ENCODE peak calls at places on chromosomes 11 and 22, in five cellular contexts. One of them, this sample, is unnamed.

GRCh38 chr11:115618428-115618827 is 114.2 kb upstream of the CADM1 start:
- DNase-seq in heart left ventricle: no peak
- DNase-seq in GM12891: no peak
- DNase-seq in erythroblast: no peak
- DNase-seq in prostate gland: no peak
- DNase-seq in this sample: no peak

GRCh38 chr11:83367745-83368144 is 81.6 kb upstream of the CCDC90B start:
- DNase-seq in heart left ventricle: no peak
- DNase-seq in GM12891: no peak
- DNase-seq in erythroblast: no peak
- DNase-seq in prostate gland: no peak
- DNase-seq in this sample: no peak

GRCh38 chr22:22683668-22684361 is 39.4 kb downstream of the GGTLC2 start:
- DNase-seq in heart left ventricle: no peak
- DNase-seq in GM12891: no peak
- DNase-seq in erythroblast: no peak
- DNase-seq in prostate gland: no peak
- DNase-seq in this sample: no peak

GRCh38 chr22:46769191-46769675 is 6.8 kb downstream of the TBC1D22A start:
- DNase-seq in heart left ventricle: no peak
- DNase-seq in GM12891: no peak
- DNase-seq in erythroblast: no peak
- DNase-seq in prostate gland: no peak
- DNase-seq in this sample: no peak

GRCh38 chr11:40227730-40228129 is 1231.7 kb downstream of the LRRC4C start:
- DNase-seq in heart left ventricle: no peak
- DNase-seq in GM12891: no peak
- DNase-seq in erythroblast: no peak
- DNase-seq in prostate gland: no peak
- DNase-seq in this sample: no peak

GRCh38 chr11:57647368-57647767 is 2.3 kb downstream of the YPEL4 start:
- DNase-seq in heart left ventricle: no peak
- DNase-seq in GM12891: no peak
- DNase-seq in erythroblast: peak; percentile 66
- DNase-seq in prostate gland: no peak
- DNase-seq in this sample: no peak

GRCh38 chr11:83681944-83682644 is 395.9 kb upstream of the CCDC90B start:
- DNase-seq in heart left ventricle: no peak
- DNase-seq in GM12891: no peak
- DNase-seq in erythroblast: no peak
- DNase-seq in prostate gland: peak; percentile 16
- DNase-seq in this sample: no peak

GRCh38 chr11:70423523-70424505 is 25.5 kb downstream of the CTTN start:
- DNase-seq in heart left ventricle: no peak
- DNase-seq in GM12891: peak; percentile 71
- DNase-seq in erythroblast: peak; percentile 51
- DNase-seq in prostate gland: no peak
- DNase-seq in this sample: no peak

GRCh38 chr11:92688416-92688815 is 281.0 kb upstream of the MTNR1B start:
- DNase-seq in heart left ventricle: no peak
- DNase-seq in GM12891: no peak
- DNase-seq in erythroblast: no peak
- DNase-seq in prostate gland: no peak
- DNase-seq in this sample: no peak

GRCh38 chr11:44955019-44955738 is 4.5 kb upstream of the TP53I11 start:
- DNase-seq in heart left ventricle: peak; percentile 65
- DNase-seq in GM12891: no peak
- DNase-seq in erythroblast: no peak
- DNase-seq in prostate gland: no peak
- DNase-seq in this sample: no peak

GRCh38 chr22:42188808-42189447 is 58.3 kb upstream of the CYP2D6 start:
- DNase-seq in heart left ventricle: no peak
- DNase-seq in GM12891: no peak
- DNase-seq in erythroblast: no peak
- DNase-seq in prostate gland: no peak
- DNase-seq in this sample: no peak

GRCh38 chr11:112343368-112344039 is 82.8 kb upstream of the PLET1 start:
- DNase-seq in heart left ventricle: no peak
- DNase-seq in GM12891: no peak
- DNase-seq in erythroblast: no peak
- DNase-seq in prostate gland: peak; percentile 53
- DNase-seq in this sample: no peak

GRCh38 chr22:26570126-26570525 is 19.8 kb downstream of the TPST2 start:
- DNase-seq in heart left ventricle: no peak
- DNase-seq in GM12891: no peak
- DNase-seq in erythroblast: no peak
- DNase-seq in prostate gland: peak; percentile 28
- DNase-seq in this sample: no peak

GRCh38 chr11:91624021-91624420 is 600.6 kb upstream of the FAT3 start:
- DNase-seq in heart left ventricle: no peak
- DNase-seq in GM12891: no peak
- DNase-seq in erythroblast: no peak
- DNase-seq in prostate gland: no peak
- DNase-seq in this sample: no peak

DNA sequence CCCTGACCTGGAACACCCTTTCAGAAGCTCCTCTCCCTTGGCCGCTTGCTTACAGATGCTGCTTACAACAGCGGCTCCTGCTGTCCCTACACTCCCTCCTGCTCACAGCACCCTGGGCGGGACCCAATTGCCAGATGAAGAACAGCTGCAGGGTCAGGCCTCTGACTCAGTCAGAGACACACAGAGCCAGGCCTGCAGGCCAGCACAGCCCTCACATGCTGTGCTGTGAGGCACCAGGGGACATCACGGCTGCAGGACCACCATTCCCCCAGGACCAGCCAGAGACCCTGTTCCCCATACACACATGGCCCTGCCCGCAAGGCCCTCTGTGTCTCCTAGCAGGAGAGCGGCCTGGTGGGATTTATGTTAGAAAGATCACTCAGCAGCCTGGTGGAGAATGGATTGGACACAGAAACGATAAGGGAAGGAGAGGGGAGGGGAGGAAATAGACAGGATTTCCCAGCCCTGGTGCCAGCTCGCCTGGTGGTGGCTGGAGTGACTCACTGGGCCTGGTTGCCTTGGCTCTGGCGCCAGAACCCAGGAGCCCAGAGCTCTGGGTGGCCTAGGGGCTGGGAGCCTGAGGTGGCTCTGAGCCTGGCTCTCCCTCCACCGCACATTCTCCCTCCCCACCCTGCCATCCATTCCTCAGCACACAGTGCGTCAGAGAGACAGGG is 6.7 kb downstream of the CAPN5 start:
- DNase-seq in heart left ventricle: peak; percentile 83
- DNase-seq in GM12891: no peak
- DNase-seq in erythroblast: peak; percentile 19
- DNase-seq in prostate gland: peak; percentile 38
- DNase-seq in this sample: no peak
- TF ChIP-seq POLR2A in heart left ventricle: no peak
- TF ChIP-seq POLR2A in GM12891: no peak
- TF ChIP-seq POLR2A in erythroblast: no peak
- TF ChIP-seq POLR2A in prostate gland: no peak
- TF ChIP-seq POLR2A in this sample: no peak

GRCh38 chr11:122100222-122101080 is 15.6 kb downstream of the BLID start:
- DNase-seq in heart left ventricle: peak; percentile 58
- DNase-seq in GM12891: no peak
- DNase-seq in erythroblast: no peak
- DNase-seq in prostate gland: peak; percentile 36
- DNase-seq in this sample: no peak
- TF ChIP-seq POLR2A in heart left ventricle: no peak
- TF ChIP-seq POLR2A in GM12891: no peak
- TF ChIP-seq POLR2A in erythroblast: no peak
- TF ChIP-seq POLR2A in prostate gland: no peak
- TF ChIP-seq POLR2A in this sample: no peak

GRCh38 chr11:73114110-73114834 is 27.8 kb downstream of the FCHSD2 start:
- DNase-seq in heart left ventricle: no peak
- DNase-seq in GM12891: no peak
- DNase-seq in erythroblast: no peak
- DNase-seq in prostate gland: no peak
- DNase-seq in this sample: no peak
- TF ChIP-seq POLR2A in heart left ventricle: no peak
- TF ChIP-seq POLR2A in GM12891: no peak
- TF ChIP-seq POLR2A in erythroblast: no peak
- TF ChIP-seq POLR2A in prostate gland: no peak
- TF ChIP-seq POLR2A in this sample: no peak

GRCh38 chr11:34380696-34381095 is 22.9 kb upstream of the ABTB2 start:
- DNase-seq in heart left ventricle: no peak
- DNase-seq in GM12891: no peak
- DNase-seq in erythroblast: no peak
- DNase-seq in prostate gland: no peak
- DNase-seq in this sample: no peak

GRCh38 chr11:34379081-34379480 is 21.3 kb upstream of the ABTB2 start:
- DNase-seq in heart left ventricle: no peak
- DNase-seq in GM12891: no peak
- DNase-seq in erythroblast: no peak
- DNase-seq in prostate gland: no peak
- DNase-seq in this sample: no peak

GRCh38 chr11:34387653-34388052 is 29.8 kb upstream of the ABTB2 start:
- DNase-seq in heart left ventricle: no peak
- DNase-seq in GM12891: no peak
- DNase-seq in erythroblast: no peak
- DNase-seq in prostate gland: no peak
- DNase-seq in this sample: no peak

GRCh38 chr11:34379539-34379938 is 21.7 kb upstream of the ABTB2 start:
- DNase-seq in heart left ventricle: no peak
- DNase-seq in GM12891: no peak
- DNase-seq in erythroblast: no peak
- DNase-seq in prostate gland: no peak
- DNase-seq in this sample: no peak

GRCh38 chr11:34381775-34382174 is 24.0 kb upstream of the ABTB2 start:
- DNase-seq in heart left ventricle: no peak
- DNase-seq in GM12891: no peak
- DNase-seq in erythroblast: no peak
- DNase-seq in prostate gland: no peak
- DNase-seq in this sample: no peak
- TF ChIP-seq POLR2A in heart left ventricle: no peak
- TF ChIP-seq POLR2A in GM12891: no peak
- TF ChIP-seq POLR2A in erythroblast: no peak
- TF ChIP-seq POLR2A in prostate gland: no peak
- TF ChIP-seq POLR2A in this sample: no peak

GRCh38 chr11:65083834-65084597 is at the start of the genes CDCA5 and ZFPL1:
- DNase-seq in heart left ventricle: peak; percentile 95
- DNase-seq in GM12891: peak; percentile 98
- DNase-seq in erythroblast: peak; percentile 99
- DNase-seq in prostate gland: peak; percentile 93
- DNase-seq in this sample: peak; percentile 99
- TF ChIP-seq POLR2A in heart left ventricle: no peak
- TF ChIP-seq POLR2A in GM12891: peak; percentile 69
- TF ChIP-seq POLR2A in erythroblast: peak; percentile 93
- TF ChIP-seq POLR2A in prostate gland: peak; percentile 57
- TF ChIP-seq POLR2A in this sample: no peak

This sample was measured in vagina.